ENCODE peak calls at places on chromosomes 11 and 22, in four cellular contexts. N is H9, C is IMR-90, S is H1. I is an unnamed sample. For H3K4me1, the result is how much of the 10 kb centered on the place peaks cover.

GRCh38 chr11:1736447-1736992 is 13.9 kb downstream of the IFITM10 start:
- DNase-seq in C (no peak), S (no peak), N (no peak), I (no peak)

GRCh38 chr11:130476922-130477491 is 28.6 kb downstream of the ADAMTS15 start:
- DNase-seq in N (no peak), C (no peak), S (no peak), I (no peak)

GRCh38 chr11:29029452-29029851 is 921.3 kb downstream of the METTL15 start:
- DNase-seq in S (no peak), N (no peak), C (no peak), I (no peak)

GRCh38 chr22:37233751-37234631 is 10.1 kb downstream of the RAC2 start:
- DNase-seq in S (no peak), C (no peak), N (no peak), I (no peak)

GRCh38 chr11:95991101-95991500 is 67.2 kb upstream of the MTMR2 start:
- DNase-seq in S (no peak), C (no peak), N (no peak), I (no peak)

GRCh38 chr11:41281131-41281742 is 178.2 kb downstream of the LRRC4C start:
- DNase-seq in N (no peak), C (no peak), S (no peak), I (peak)

GRCh38 chr11:8060146-8060719 is 20.8 kb upstream of the TUB start:
- DNase-seq in S (no peak), C (no peak), N (no peak), I (no peak)

GRCh38 chr11:67345949-67346819 is 7.2 kb downstream of the POLD4 start:
- DNase-seq in N (no peak), C (peak), S (no peak), I (peak)

GRCh38 chr11:37907461-37908223 is 1309.6 kb upstream of the RAG2 start:
- DNase-seq in N (no peak), S (no peak), C (no peak), I (no peak)

GRCh38 chr22:20526305-20526627 is 18.9 kb downstream of the MED15 start:
- DNase-seq in N (no peak), C (no peak), S (no peak), I (no peak)
- H3K27ac ChIP-seq in N (no peak), C (peak), S (no peak), I (no peak)

DNA sequence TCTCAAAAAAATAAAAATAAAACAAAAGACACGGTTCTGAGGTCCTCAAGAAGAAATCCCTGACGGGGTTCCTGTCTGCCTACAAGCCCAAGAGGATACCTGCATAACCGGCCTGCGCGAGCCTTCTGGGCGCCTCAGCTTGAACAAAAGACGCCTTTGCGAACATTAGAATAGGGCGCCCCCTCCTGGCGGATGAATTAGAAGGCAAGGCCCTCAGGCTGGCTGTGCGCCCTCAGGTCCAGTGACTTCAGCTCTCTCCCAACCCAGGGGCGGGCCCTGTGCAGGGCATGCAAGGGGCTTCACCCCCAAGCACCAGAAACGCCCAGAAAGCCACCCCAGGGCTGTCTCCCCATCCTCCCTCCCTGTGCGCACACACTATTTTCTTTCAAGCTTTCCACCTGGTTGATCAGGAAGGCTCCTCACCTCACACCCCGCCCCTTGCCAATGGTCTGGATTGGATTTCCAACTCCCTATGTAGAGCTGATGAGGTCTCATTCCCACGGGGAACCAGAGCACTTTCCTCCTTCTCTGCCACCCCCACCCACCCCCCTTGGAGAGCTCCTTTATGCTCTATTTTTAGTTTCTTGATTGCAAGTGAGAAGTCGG is 273.3 kb downstream of the BUD13 start:
- DNase-seq in C (peak), N (peak), S (peak), I (peak)
- H3K56ac ChIP-seq in C (no peak), N (no peak), S (no peak), I (no peak)

GRCh38 chr11:73265853-73266643 is 6.1 kb upstream of the P2RY6 start:
- DNase-seq in S (no peak), C (no peak), N (peak), I (no peak)
- H3K4me1 ChIP-seq in S (under half), C (under half), N (under half), I (under half)

GRCh38 chr11:111063711-111064110 is 181.8 kb upstream of the POU2AF2 start:
- DNase-seq in C (peak), N (no peak), S (no peak), I (no peak)

GRCh38 chr11:111064118-111064517 is 181.4 kb upstream of the POU2AF2 start:
- DNase-seq in N (no peak), C (peak), S (no peak), I (no peak)

GRCh38 chr11:111059726-111060125 is 185.8 kb upstream of the POU2AF2 start:
- DNase-seq in N (no peak), S (no peak), C (peak), I (no peak)
- H3K27ac ChIP-seq in N (no peak), S (no peak), C (no peak), I (no peak)

I was measured in mesendoderm.